ENCODE peak calls at places on chromosome 15, in seven cellular contexts. L, D, K, Z, E, C and V are unnamed samples.

GRCh38 chr15:70023064-70023768 is 74.5 kb downstream of the TLE3 start:
- DNase-seq in C (peak), D (no peak), E (no peak), Z (peak), L (no peak), K (peak), V (peak)

GRCh38 chr15:101286471-101287114 is 8.5 kb downstream of the SNRPA1 start:
- DNase-seq in D (no peak), C (no peak), K (no peak), Z (no peak), E (no peak), L (no peak), V (no peak)

GRCh38 chr15:40982855-40983254 is 29.6 kb downstream of the CHAC1 start:
- DNase-seq in C (peak), E (no peak), Z (peak), D (no peak), K (no peak), L (peak), V (no peak)

GRCh38 chr15:88487176-88487795 is 19.8 kb downstream of the MRPS11 start:
- DNase-seq in D (no peak), E (no peak), Z (no peak), L (no peak), C (no peak), K (no peak), V (no peak)

GRCh38 chr15:62818691-62819090 is 223.9 kb upstream of the TPM1 start:
- DNase-seq in E (no peak), L (no peak), Z (peak), D (no peak), C (no peak), K (no peak), V (no peak)

GRCh38 chr15:81312790-81313543 is 11.0 kb downstream of the STARD5 start:
- DNase-seq in K (peak), C (peak), E (no peak), L (no peak), D (peak), Z (peak), V (peak)

GRCh38 chr15:37872661-37873060 is 61.8 kb upstream of the TMCO5A start:
- DNase-seq in L (no peak), K (no peak), D (no peak), Z (peak), C (no peak), E (no peak), V (no peak)

GRCh38 chr15:90232941-90233700 is 620 bp downstream of the CIB1 start:
- DNase-seq in D (peak), K (peak), E (peak), L (peak), Z (peak), C (no peak), V (peak)

GRCh38 chr15:49495993-49496747 is 73.1 kb downstream of the FGF7 start:
- DNase-seq in L (no peak), C (no peak), E (no peak), Z (peak), D (no peak), K (no peak), V (no peak)

GRCh38 chr15:88484781-88485246 is 17.3 kb downstream of the MRPS11 start:
- DNase-seq in E (no peak), Z (peak), K (no peak), L (no peak), D (no peak), C (no peak), V (no peak)

GRCh38 chr15:51776952-51777574 is 25.7 kb downstream of the TMOD2 start:
- DNase-seq in C (peak), L (peak), Z (peak), D (peak), E (peak), K (peak), V (peak)

GRCh38 chr15:51783967-51784366 is 32.6 kb downstream of the TMOD2 start:
- DNase-seq in L (no peak), K (no peak), D (no peak), C (no peak), Z (no peak), E (no peak), V (no peak)

GRCh38 chr15:51781506-51781905 is 30.1 kb downstream of the TMOD2 start:
- DNase-seq in C (no peak), D (no peak), L (no peak), E (no peak), K (no peak), Z (no peak), V (no peak)

GRCh38 chr15:51780636-51781035 is 29.2 kb downstream of the TMOD2 start:
- DNase-seq in K (no peak), Z (peak), E (no peak), D (no peak), L (no peak), C (no peak), V (peak)

GRCh38 chr15:51782357-51782896 is 31.0 kb downstream of the TMOD2 start:
- DNase-seq in K (peak), C (no peak), D (no peak), E (no peak), L (no peak), Z (peak), V (peak)
- TF ChIP-seq CTCF in K (peak), C (no peak), D (no peak), E (peak), L (no peak), Z (peak), V (peak)

DNA sequence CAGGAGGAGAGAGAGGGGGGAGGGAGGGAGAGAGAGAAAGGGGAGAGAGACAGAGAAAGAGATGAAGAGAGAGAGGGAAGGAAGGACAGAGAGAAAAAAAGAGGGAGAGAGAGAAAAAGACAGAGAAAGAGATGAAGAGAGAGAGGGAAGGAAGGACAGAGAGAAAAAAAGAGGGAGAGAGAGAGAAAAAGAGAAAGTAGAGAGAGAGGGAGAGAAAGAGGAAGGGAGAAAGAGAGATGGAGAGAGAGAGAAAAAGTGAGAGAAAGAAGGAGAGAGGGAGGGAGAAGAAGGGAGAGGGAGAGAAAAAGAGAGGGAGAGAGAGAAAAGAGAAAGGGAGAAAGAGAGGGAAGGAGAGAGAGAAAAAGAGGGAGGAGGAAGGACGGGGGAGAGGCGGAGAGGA is 204.2 kb downstream of the SV2B start:
- DNase-seq in L (no peak), D (no peak), K (no peak), E (no peak), C (no peak), Z (no peak), V (no peak)
- TF ChIP-seq CTCF in L (no peak), D (no peak), K (no peak), E (no peak), C (no peak), Z (no peak), V (no peak)

DNA sequence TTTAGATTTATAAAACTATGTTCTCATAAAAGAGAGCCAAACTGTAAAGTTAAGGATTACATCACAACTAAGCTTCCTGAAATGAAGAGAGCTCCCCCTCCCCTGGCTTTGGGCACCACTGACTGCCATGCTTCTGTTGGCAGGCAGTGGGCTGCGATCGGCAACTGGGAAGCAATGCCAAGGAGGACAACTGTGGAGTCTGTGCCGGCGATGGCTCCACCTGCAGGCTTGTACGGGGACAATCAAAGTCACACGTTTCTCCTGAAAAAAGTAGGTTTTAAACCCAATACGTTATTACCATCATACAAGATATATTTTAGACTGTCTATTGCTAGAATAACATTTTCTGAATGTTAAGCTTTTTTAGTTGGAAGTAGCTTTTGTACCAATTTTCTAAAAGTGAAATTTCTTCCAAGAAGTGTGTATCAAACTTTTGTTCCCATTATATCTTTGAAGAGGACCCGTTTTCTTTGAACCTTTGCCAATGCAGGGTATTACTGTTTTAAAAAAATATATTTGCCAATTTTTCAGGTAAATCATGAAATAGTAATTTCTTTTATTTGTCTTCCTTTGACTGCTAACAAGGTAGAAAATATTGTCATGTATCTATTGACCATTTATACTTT is 184.1 kb downstream of the ADAMTSL3 start:
- DNase-seq in C (no peak), E (peak), K (peak), Z (peak), D (no peak), L (peak), V (peak)
- TF ChIP-seq CTCF in C (no peak), E (peak), K (peak), Z (peak), D (no peak), L (peak), V (peak)

GRCh38 chr15:94162946-94163345 is 68.4 kb upstream of the MCTP2 start:
- DNase-seq in E (no peak), C (no peak), D (no peak), K (no peak), L (no peak), Z (no peak), V (no peak)

GRCh38 chr15:94164202-94164807 is 67.1 kb upstream of the MCTP2 start:
- DNase-seq in E (peak), L (peak), D (peak), K (peak), C (peak), Z (peak), V (peak)

DNA sequence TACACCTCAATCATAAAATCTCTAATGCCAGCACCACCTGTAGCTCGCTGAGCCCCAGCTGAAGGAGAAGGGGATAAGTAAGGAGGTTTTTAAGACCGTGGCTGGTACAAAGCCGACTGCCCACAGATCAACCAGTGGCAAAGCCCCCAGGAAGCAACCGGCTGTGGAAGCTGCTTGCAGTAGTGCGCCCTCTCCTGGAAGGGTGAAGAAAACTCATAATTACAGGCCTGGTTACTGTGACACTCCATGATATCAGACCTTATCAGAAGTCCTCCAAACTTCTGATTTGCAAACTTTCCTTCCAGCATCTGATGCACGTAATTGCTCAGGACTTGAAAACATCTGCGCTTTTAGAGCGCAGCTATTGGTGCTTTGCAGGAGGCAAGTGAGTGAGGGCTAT is 63.1 kb upstream of the MCTP2 start:
- DNase-seq in C (no peak), E (no peak), L (no peak), K (peak), Z (no peak), D (no peak), V (peak)
- TF ChIP-seq CTCF in C (no peak), E (no peak), L (peak), K (no peak), Z (peak), D (no peak), V (peak)